ENCODE peak calls at places on chromosomes 1 and 21, in four cellular contexts. One of them, this sample, is unnamed.

GRCh38 chr21:43934116-43934515 is 69.1 kb downstream of the AGPAT3 start:
- DNase-seq in GM12892: no peak
- DNase-seq in NCI-H1105 treated with DMSO at 0.1 percent for 48 hours: no peak
- DNase-seq in fibroblast of the conjunctiva: no peak
- DNase-seq in this sample: no peak

GRCh38 chr1:202689082-202689481 is 21.2 kb downstream of the SYT2 start:
- DNase-seq in GM12892: no peak
- DNase-seq in NCI-H1105 treated with DMSO at 0.1 percent for 48 hours: no peak
- DNase-seq in fibroblast of the conjunctiva: no peak
- DNase-seq in this sample: no peak

GRCh38 chr21:28442624-28443023 is 550.1 kb downstream of the LTN1 start:
- DNase-seq in GM12892: no peak
- DNase-seq in NCI-H1105 treated with DMSO at 0.1 percent for 48 hours: no peak
- DNase-seq in fibroblast of the conjunctiva: peak
- DNase-seq in this sample: no peak

GRCh38 chr1:196423612-196424011 is 184.6 kb downstream of the KCNT2 start:
- DNase-seq in GM12892: no peak
- DNase-seq in NCI-H1105 treated with DMSO at 0.1 percent for 48 hours: no peak
- DNase-seq in fibroblast of the conjunctiva: no peak
- DNase-seq in this sample: no peak

GRCh38 chr1:8662380-8663072 is 154.9 kb downstream of the RERE start:
- DNase-seq in GM12892: no peak
- DNase-seq in NCI-H1105 treated with DMSO at 0.1 percent for 48 hours: no peak
- DNase-seq in fibroblast of the conjunctiva: no peak
- DNase-seq in this sample: no peak

GRCh38 chr1:30670195-30671060 is 53.0 kb downstream of the MATN1 start:
- DNase-seq in GM12892: no peak
- DNase-seq in NCI-H1105 treated with DMSO at 0.1 percent for 48 hours: no peak
- DNase-seq in fibroblast of the conjunctiva: peak
- DNase-seq in this sample: peak

GRCh38 chr1:33147997-33148314 is 33.9 kb downstream of the TRIM62 start:
- DNase-seq in GM12892: no peak
- DNase-seq in NCI-H1105 treated with DMSO at 0.1 percent for 48 hours: no peak
- DNase-seq in fibroblast of the conjunctiva: no peak
- DNase-seq in this sample: peak

GRCh38 chr1:161071886-161072371 is 2.2 kb upstream of the ARHGAP30 start:
- DNase-seq in GM12892: peak
- DNase-seq in NCI-H1105 treated with DMSO at 0.1 percent for 48 hours: peak
- DNase-seq in fibroblast of the conjunctiva: peak
- DNase-seq in this sample: peak

GRCh38 chr1:33007190-33008050 is 29.3 kb downstream of the AK2 start:
- DNase-seq in GM12892: no peak
- DNase-seq in NCI-H1105 treated with DMSO at 0.1 percent for 48 hours: peak
- DNase-seq in fibroblast of the conjunctiva: peak
- DNase-seq in this sample: peak

GRCh38 chr1:77796695-77797405 is 17.4 kb downstream of the MIGA1 start:
- DNase-seq in GM12892: no peak
- DNase-seq in NCI-H1105 treated with DMSO at 0.1 percent for 48 hours: no peak
- DNase-seq in fibroblast of the conjunctiva: no peak
- DNase-seq in this sample: no peak

GRCh38 chr1:221100196-221100950 is 221.1 kb downstream of the HLX start:
- DNase-seq in GM12892: no peak
- DNase-seq in NCI-H1105 treated with DMSO at 0.1 percent for 48 hours: no peak
- DNase-seq in fibroblast of the conjunctiva: peak
- DNase-seq in this sample: no peak

GRCh38 chr1:162554258-162554657 is 7.3 kb upstream of the UAP1 start:
- DNase-seq in GM12892: no peak
- DNase-seq in NCI-H1105 treated with DMSO at 0.1 percent for 48 hours: no peak
- DNase-seq in fibroblast of the conjunctiva: no peak
- DNase-seq in this sample: no peak

GRCh38 chr1:8318436-8318835 is 522 bp downstream of the SLC45A1 start:
- DNase-seq in GM12892: no peak
- DNase-seq in NCI-H1105 treated with DMSO at 0.1 percent for 48 hours: peak
- DNase-seq in fibroblast of the conjunctiva: no peak
- DNase-seq in this sample: no peak